ENCODE peak calls at places on chromosomes 5 and 9, in eight cellular contexts. Z is psoas muscle, M is thoracic aorta, D is colonic mucosa, S is IMR-90, V is tibial nerve, X is kidney epithelial cell, B is Caco-2. Y is an unnamed sample.

GRCh38 chr5:61357745-61358144 is 25.7 kb downstream of the ZSWIM6 start:
- DNase-seq in Z (no peak), M (no peak), D (no peak), S (no peak), V (no peak), X (no peak), B (no peak), Y (no peak)

GRCh38 chr9:16668906-16669305 is 201.6 kb downstream of the BNC2 start:
- DNase-seq in Z (no peak), M (no peak), D (no peak), S (no peak), V (no peak), X (no peak), B (no peak), Y (no peak)

GRCh38 chr5:8633706-8634105 is 764.8 kb downstream of the MTRR start:
- DNase-seq in Z (no peak), M (no peak), D (no peak), S (peak; percentile 37), V (no peak), X (peak; percentile 63), B (no peak), Y (no peak)

GRCh38 chr9:69385474-69386091 is 60.6 kb downstream of the ENTREP1 start:
- DNase-seq in Z (no peak), M (no peak), D (no peak), S (no peak), V (no peak), X (no peak), B (no peak), Y (no peak)

GRCh38 chr9:31140316-31140715 is 1244.1 kb upstream of the ACO1 start:
- DNase-seq in Z (no peak), M (no peak), D (no peak), S (no peak), V (no peak), X (no peak), B (no peak), Y (no peak)

GRCh38 chr9:93028448-93029006 is 30.0 kb upstream of the SUSD3 start:
- DNase-seq in Z (no peak), M (no peak), D (no peak), S (no peak), V (no peak), X (no peak), B (no peak), Y (no peak)

GRCh38 chr9:113999256-114000062 is 78.6 kb downstream of the AMBP start:
- DNase-seq in Z (no peak), M (no peak), D (peak; percentile 16), S (no peak), V (peak; percentile 4), X (no peak), B (peak; percentile 26), Y (no peak)

GRCh38 chr9:134358026-134358967 is 32.0 kb downstream of the RXRA start:
- DNase-seq in Z (no peak), M (no peak), D (no peak), S (peak; percentile 21), V (no peak), X (no peak), B (no peak), Y (peak; percentile 59)

GRCh38 chr5:83430130-83431010 is 41.2 kb upstream of the VCAN start:
- DNase-seq in Z (peak; percentile 30), M (no peak), D (peak; percentile 53), S (peak; percentile 69), V (peak; percentile 56), X (peak; percentile 25), B (peak; percentile 58), Y (peak; percentile 28)

GRCh38 chr5:116766470-116766947 is 191.9 kb upstream of the SEMA6A start:
- DNase-seq in Z (no peak), M (no peak), D (no peak), S (no peak), V (no peak), X (peak; percentile 78), B (no peak), Y (peak; percentile 38)

GRCh38 chr5:57174850-57175525 is 1.1 kb downstream of the GPBP1 start:
- DNase-seq in Z (no peak), M (no peak), D (no peak), S (no peak), V (no peak), X (no peak), B (no peak), Y (no peak)

GRCh38 chr5:84343171-84343570 is 41.5 kb downstream of the EDIL3 start:
- DNase-seq in Z (no peak), M (no peak), D (no peak), S (no peak), V (no peak), X (no peak), B (no peak), Y (peak; percentile 12)

GRCh38 chr9:607417-607816 is 234.1 kb upstream of the DMRT1 start:
- DNase-seq in Z (no peak), M (no peak), D (no peak), S (no peak), V (no peak), X (no peak), B (no peak), Y (no peak)

DNA sequence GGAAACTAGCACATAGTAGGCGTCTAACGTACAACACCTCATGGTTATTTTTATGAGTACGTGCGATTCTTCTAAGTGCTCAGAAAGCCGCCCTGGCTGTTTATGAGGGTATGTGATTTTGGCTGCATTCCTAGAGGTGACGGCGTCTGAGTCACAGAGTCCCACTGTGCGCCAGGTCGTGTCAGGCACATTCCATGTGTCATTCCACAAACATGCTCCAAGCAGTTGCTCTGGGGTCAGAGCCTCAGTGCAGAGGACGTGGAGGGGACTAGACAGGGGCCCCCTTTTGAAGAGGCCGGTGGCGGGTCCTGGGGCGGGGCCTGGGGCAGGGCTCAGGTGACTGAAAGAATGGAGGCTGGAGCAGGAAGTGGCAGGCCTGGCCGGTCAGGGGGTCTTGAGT is 51.9 kb downstream of the NEK6 start:
- DNase-seq in Z (peak; percentile 44), M (peak; percentile 71), D (no peak), S (peak; percentile 99), V (no peak), X (peak; percentile 91), B (peak; percentile 93), Y (peak; percentile 99)
- H3K4me3 ChIP-seq in Z (no peak overlapping the region), M (no peak overlapping the region), D (no peak overlapping the region), S (no peak overlapping the region), V (no peak overlapping the region), X (no peak overlapping the region), B (no peak overlapping the region), Y (no peak overlapping the region)

DNA sequence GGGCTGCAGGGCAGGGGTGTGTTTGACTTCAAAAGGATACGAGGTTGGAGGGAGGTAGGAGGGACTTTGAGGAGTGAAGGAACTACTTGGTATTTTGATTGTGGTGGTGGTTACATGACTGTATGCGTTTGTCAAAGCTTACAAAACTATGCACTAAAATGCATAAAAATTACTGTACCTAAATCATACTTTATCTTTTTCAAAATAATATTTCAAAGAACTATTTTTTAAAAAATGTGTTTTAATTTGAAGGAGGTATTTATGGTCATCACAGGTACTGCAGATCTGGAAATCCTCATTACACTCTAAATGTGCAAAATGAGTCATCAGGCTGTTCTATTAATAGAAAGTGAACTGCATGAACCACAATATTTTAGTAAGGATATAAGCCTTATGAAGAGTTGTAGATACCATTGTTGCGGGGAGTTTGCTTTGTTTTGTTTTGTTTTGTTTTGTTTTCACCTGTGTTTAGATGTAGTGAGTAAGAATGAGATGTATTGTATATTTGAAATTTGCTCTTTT is 116.9 kb downstream of the ARRDC3 start:
- DNase-seq in Z (no peak), M (no peak), D (no peak), S (peak; percentile 73), V (no peak), X (no peak), B (no peak), Y (peak; percentile 53)
- TF ChIP-seq CTCF in Z (peak; percentile 37), M (peak; percentile 54), D (no peak), S (no peak), V (no peak), X (no peak), B (no peak), Y (peak; percentile 4)

DNA sequence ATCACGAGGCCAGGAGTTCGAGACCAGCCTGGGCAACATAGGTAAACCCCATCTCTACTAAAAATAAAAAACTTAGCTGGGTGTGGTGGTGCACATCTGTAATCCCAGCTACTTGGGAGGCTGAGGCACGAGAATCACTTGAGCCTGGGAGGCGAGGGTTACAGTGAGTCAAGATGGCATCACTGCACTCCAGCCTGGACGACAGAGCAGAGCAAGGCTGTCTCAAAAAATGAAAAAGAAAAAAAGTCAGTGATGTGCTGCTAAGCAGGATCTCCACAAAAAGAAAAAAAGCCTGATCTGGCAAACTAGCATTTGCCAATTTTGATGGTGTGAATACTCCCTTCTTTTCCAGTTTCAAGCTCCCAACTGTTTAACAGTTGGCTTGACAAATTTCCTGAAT is 21.9 kb downstream of the F2R start:
- DNase-seq in Z (no peak), M (no peak), D (no peak), S (peak; percentile 39), V (no peak), X (no peak), B (no peak), Y (no peak)
- H3K4me3 ChIP-seq in Z (no peak overlapping the region), M (no peak overlapping the region), D (no peak overlapping the region), S (no peak overlapping the region), V (no peak overlapping the region), X (no peak overlapping the region), B (no peak overlapping the region), Y (no peak overlapping the region)

GRCh38 chr9:37554318-37554717 is 21.9 kb downstream of the FBXO10 start:
- DNase-seq in Z (no peak), M (no peak), D (no peak), S (no peak), V (no peak), X (no peak), B (no peak), Y (no peak)

GRCh38 chr9:37559125-37559524 is 17.1 kb downstream of the FBXO10 start:
- DNase-seq in Z (no peak), M (no peak), D (no peak), S (no peak), V (no peak), X (no peak), B (no peak), Y (no peak)

GRCh38 chr9:37551888-37552287 is 24.3 kb downstream of the FBXO10 start:
- DNase-seq in Z (no peak), M (no peak), D (no peak), S (no peak), V (no peak), X (no peak), B (no peak), Y (no peak)

GRCh38 chr9:37559855-37560592 is 16.2 kb downstream of the FBXO10 start:
- DNase-seq in Z (no peak), M (no peak), D (no peak), S (no peak), V (no peak), X (no peak), B (no peak), Y (no peak)

DNA sequence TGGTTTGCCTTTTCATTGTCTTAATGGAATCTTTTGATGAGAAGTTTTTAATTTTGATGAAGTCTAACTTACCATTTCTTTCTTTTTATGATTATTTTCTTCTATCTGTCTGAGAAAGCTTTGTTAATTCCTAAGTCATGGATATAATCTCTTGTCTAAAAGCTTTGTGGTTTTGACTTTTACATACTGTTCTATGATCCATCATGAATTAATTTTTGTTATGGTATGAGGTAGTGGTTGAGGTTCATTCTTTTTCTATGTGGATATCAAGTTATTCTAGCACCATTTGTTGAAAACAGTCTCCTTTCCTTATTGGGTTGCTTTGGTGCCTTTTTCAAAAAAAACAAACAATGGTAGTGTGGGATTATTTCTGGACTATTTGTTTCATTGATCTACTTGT is 20.4 kb downstream of the FBXO10 start:
- DNase-seq in Z (no peak), M (no peak), D (no peak), S (peak; percentile 68), V (no peak), X (no peak), B (no peak), Y (no peak)
- TF ChIP-seq CTCF in Z (no peak), M (no peak), D (no peak), S (no peak), V (no peak), X (no peak), B (no peak), Y (no peak)

GRCh38 chr5:35617060-35617434 is 616 bp upstream of the SPEF2 start:
- DNase-seq in Z (no peak), M (no peak), D (no peak), S (no peak), V (no peak), X (no peak), B (no peak), Y (no peak)
- H3K4me3 ChIP-seq in Z (peak overlapping the region; percentile 80), M (peak overlapping the region; percentile 78), D (peak overlapping the region; percentile 77), S (peak overlapping the region; percentile 43), V (peak overlapping the region; percentile 68), X (peak overlapping the region; percentile 83), B (no peak overlapping the region), Y (no peak overlapping the region)